ENCODE peak calls at places on chromosome 10, in four cellular contexts. One of them, this sample, is unnamed.

GRCh38 chr10:26733750-26734568 is 36.5 kb downstream of the PDSS1 start:
- DNase-seq in endodermal cell: no peak
- DNase-seq in ovary: no peak
- DNase-seq in left ventricle myocardium inferior: no peak
- DNase-seq in this sample: no peak

GRCh38 chr10:80260295-80261243 is 28.9 kb downstream of the MAT1A start:
- DNase-seq in ovary: no peak
- DNase-seq in left ventricle myocardium inferior: no peak
- DNase-seq in endodermal cell: peak; percentile 89
- DNase-seq in this sample: peak; percentile 47

GRCh38 chr10:5629789-5630436 is 36.5 kb downstream of the ASB13 start:
- DNase-seq in left ventricle myocardium inferior: peak; percentile 83
- DNase-seq in ovary: peak; percentile 84
- DNase-seq in endodermal cell: peak; percentile 95
- DNase-seq in this sample: peak; percentile 77

GRCh38 chr10:5543628-5544027 is 18.9 kb downstream of the CALML3 start:
- DNase-seq in ovary: no peak
- DNase-seq in endodermal cell: no peak
- DNase-seq in left ventricle myocardium inferior: no peak
- DNase-seq in this sample: no peak

GRCh38 chr10:132064082-132064755 is 1.5 kb upstream of the JAKMIP3 start:
- DNase-seq in endodermal cell: no peak
- DNase-seq in left ventricle myocardium inferior: no peak
- DNase-seq in ovary: no peak
- DNase-seq in this sample: no peak

GRCh38 chr10:24418532-24418931 is 209.6 kb downstream of the KIAA1217 start:
- DNase-seq in ovary: no peak
- DNase-seq in endodermal cell: no peak
- DNase-seq in left ventricle myocardium inferior: no peak
- DNase-seq in this sample: no peak

GRCh38 chr10:113997428-113997827 is 46.2 kb upstream of the ADRB1 start:
- DNase-seq in endodermal cell: no peak
- DNase-seq in ovary: no peak
- DNase-seq in left ventricle myocardium inferior: peak; percentile 37
- DNase-seq in this sample: no peak

GRCh38 chr10:48589266-48589665 is 15.6 kb downstream of the ARHGAP22 start:
- DNase-seq in left ventricle myocardium inferior: no peak
- DNase-seq in ovary: no peak
- DNase-seq in endodermal cell: no peak
- DNase-seq in this sample: no peak

GRCh38 chr10:132876131-132876860 is 66.1 kb downstream of the CFAP46 start:
- DNase-seq in left ventricle myocardium inferior: no peak
- DNase-seq in endodermal cell: peak; percentile 26
- DNase-seq in ovary: peak; percentile 2
- DNase-seq in this sample: no peak

GRCh38 chr10:380313-380955 is 245.2 kb downstream of the ZMYND11 start:
- DNase-seq in ovary: no peak
- DNase-seq in endodermal cell: no peak
- DNase-seq in left ventricle myocardium inferior: no peak
- DNase-seq in this sample: no peak

GRCh38 chr10:26861326-26861998 is 704 bp upstream of the ABI1 start:
- DNase-seq in ovary: no peak
- DNase-seq in endodermal cell: no peak
- DNase-seq in left ventricle myocardium inferior: no peak
- DNase-seq in this sample: no peak

GRCh38 chr10:58438340-58438739 is 53.1 kb downstream of the TFAM start:
- DNase-seq in left ventricle myocardium inferior: no peak
- DNase-seq in endodermal cell: no peak
- DNase-seq in ovary: no peak
- DNase-seq in this sample: no peak

GRCh38 chr10:110822708-110823291 is 48.9 kb upstream of the PDCD4 start:
- DNase-seq in ovary: no peak
- DNase-seq in endodermal cell: peak; percentile 91
- DNase-seq in left ventricle myocardium inferior: no peak
- DNase-seq in this sample: peak; percentile 95

GRCh38 chr10:110825510-110825909 is 46.2 kb upstream of the PDCD4 start:
- DNase-seq in ovary: no peak
- DNase-seq in endodermal cell: no peak
- DNase-seq in left ventricle myocardium inferior: no peak
- DNase-seq in this sample: no peak

GRCh38 chr10:110822065-110822707 is 49.5 kb upstream of the PDCD4 start:
- DNase-seq in endodermal cell: no peak
- DNase-seq in left ventricle myocardium inferior: no peak
- DNase-seq in ovary: no peak
- DNase-seq in this sample: no peak

GRCh38 chr10:110824152-110824441 is 47.6 kb upstream of the PDCD4 start:
- DNase-seq in ovary: no peak
- DNase-seq in endodermal cell: no peak
- DNase-seq in left ventricle myocardium inferior: no peak
- DNase-seq in this sample: no peak

GRCh38 chr10:110824660-110825059 is 47.1 kb upstream of the PDCD4 start:
- DNase-seq in ovary: no peak
- DNase-seq in left ventricle myocardium inferior: no peak
- DNase-seq in endodermal cell: no peak
- DNase-seq in this sample: no peak
- H3K4me1 ChIP-seq in ovary: peaks cover 35% of the 10 kb centered on the region
- H3K4me1 ChIP-seq in left ventricle myocardium inferior: peaks cover 97% of the 10 kb centered on the region
- H3K4me1 ChIP-seq in endodermal cell: no peaks in the 10 kb centered on the region
- H3K4me1 ChIP-seq in this sample: peaks cover 6% of the 10 kb centered on the region

GRCh38 chr10:110210663-110211454 is 3.5 kb downstream of the MXI1 start:
- DNase-seq in endodermal cell: peak; percentile 99
- DNase-seq in ovary: peak; percentile 99
- DNase-seq in left ventricle myocardium inferior: peak; percentile 96
- DNase-seq in this sample: peak; percentile 99
- H3K4me1 ChIP-seq in endodermal cell: peaks cover 8% of the 10 kb centered on the region
- H3K4me1 ChIP-seq in ovary: peaks cover 7% of the 10 kb centered on the region
- H3K4me1 ChIP-seq in left ventricle myocardium inferior: peaks cover 75% of the 10 kb centered on the region
- H3K4me1 ChIP-seq in this sample: peaks cover 5% of the 10 kb centered on the region

GRCh38 chr10:110650265-110650668 is 6.1 kb downstream of the RBM20 start:
- DNase-seq in ovary: no peak
- DNase-seq in left ventricle myocardium inferior: no peak
- DNase-seq in endodermal cell: no peak
- DNase-seq in this sample: no peak
- H3K4me1 ChIP-seq in ovary: no peaks in the 10 kb centered on the region
- H3K4me1 ChIP-seq in left ventricle myocardium inferior: peaks cover 63% of the 10 kb centered on the region
- H3K4me1 ChIP-seq in endodermal cell: peaks cover 16% of the 10 kb centered on the region
- H3K4me1 ChIP-seq in this sample: no peaks in the 10 kb centered on the region

GRCh38 chr10:129693382-129693781 is 226.3 kb downstream of the MGMT start:
- DNase-seq in ovary: no peak
- DNase-seq in endodermal cell: peak; percentile 22
- DNase-seq in left ventricle myocardium inferior: no peak
- DNase-seq in this sample: no peak
- H3K4me1 ChIP-seq in ovary: peaks cover 10% of the 10 kb centered on the region
- H3K4me1 ChIP-seq in endodermal cell: no peaks in the 10 kb centered on the region
- H3K4me1 ChIP-seq in left ventricle myocardium inferior: peaks cover 36% of the 10 kb centered on the region
- H3K4me1 ChIP-seq in this sample: no peaks in the 10 kb centered on the region

This sample was measured in mesendoderm.